ENCODE peak calls at places on chromosomes 5 and 9, in four cellular contexts. Y is heart left ventricle, P is A549, T is breast epithelium. O is an unnamed sample.

GRCh38 chr9:73911814-73912213 is 585.3 kb upstream of the RORB start:
- DNase-seq in Y (no peak), P (no peak), T (no peak), O (no peak)

GRCh38 chr5:66529182-66529581 is 67.0 kb upstream of the MAST4 start:
- DNase-seq in Y (no peak), P (no peak), T (no peak), O (no peak)

GRCh38 chr5:56148453-56148971 is 84.6 kb downstream of the ANKRD55 start:
- DNase-seq in Y (no peak), P (no peak), T (no peak), O (no peak)

GRCh38 chr5:115815693-115816225 is 700 bp downstream of the CDO1 start:
- DNase-seq in Y (no peak), P (no peak), T (no peak), O (peak; percentile 8)

GRCh38 chr9:132946624-132947295 is 2.3 kb upstream of the TSC1 start:
- DNase-seq in Y (no peak), P (peak; percentile 26), T (no peak), O (no peak)

GRCh38 chr9:89052470-89053097 is 61.3 kb downstream of the S1PR3 start:
- DNase-seq in Y (no peak), P (no peak), T (no peak), O (no peak)

GRCh38 chr9:14346826-14347407 is 33.0 kb upstream of the NFIB start:
- DNase-seq in Y (no peak), P (no peak), T (no peak), O (peak; percentile 37)

GRCh38 chr5:120531215-120531614 is 67.1 kb downstream of the PRR16 start:
- DNase-seq in Y (no peak), P (no peak), T (no peak), O (no peak)

GRCh38 chr5:37370550-37370863 is 399 bp downstream of the NUP155 start:
- DNase-seq in Y (no peak), P (no peak), T (no peak), O (no peak)

GRCh38 chr9:88258012-88258411 is 119.7 kb upstream of the SPATA31C2 start:
- DNase-seq in Y (no peak), P (no peak), T (peak; percentile 25), O (peak; percentile 31)

GRCh38 chr9:134373953-134374300 is 47.7 kb downstream of the RXRA start:
- DNase-seq in Y (no peak), P (no peak), T (no peak), O (no peak)

GRCh38 chr9:93301291-93301811 is 117.4 kb downstream of the WNK2 start:
- DNase-seq in Y (no peak), P (no peak), T (no peak), O (no peak)

GRCh38 chr9:89309608-89310485 is 1.1 kb upstream of the CKS2 start:
- DNase-seq in Y (no peak), P (no peak), T (no peak), O (no peak)

GRCh38 chr9:134734270-134734669 is 92.7 kb downstream of the COL5A1 start:
- DNase-seq in Y (no peak), P (peak; percentile 19), T (no peak), O (peak; percentile 69)

GRCh38 chr5:32443145-32443540 is 1.4 kb downstream of the ZFR start:
- DNase-seq in Y (no peak), P (no peak), T (no peak), O (no peak)

GRCh38 chr9:121024237-121024636 is 25.8 kb downstream of the C5 start:
- DNase-seq in Y (no peak), P (no peak), T (no peak), O (no peak)

GRCh38 chr5:7873216-7873615 is 4.3 kb downstream of the MTRR start:
- DNase-seq in Y (no peak), P (no peak), T (no peak), O (no peak)

GRCh38 chr5:10329808-10330481 is 22.2 kb upstream of the CMBL start:
- DNase-seq in Y (peak; percentile 72), P (no peak), T (no peak), O (no peak)

GRCh38 chr5:123732261-123732660 is 220.3 kb downstream of the CSNK1G3 start:
- DNase-seq in Y (no peak), P (no peak), T (no peak), O (no peak)

GRCh38 chr9:13205824-13206223 is 73.7 kb downstream of the MPDZ start:
- DNase-seq in Y (no peak), P (no peak), T (no peak), O (no peak)

GRCh38 chr9:136848393-136849037 is 694 bp upstream of the PHPT1 start:
- DNase-seq in Y (no peak), P (peak; percentile 56), T (no peak), O (no peak)

GRCh38 chr9:1960696-1961095 is 54.5 kb upstream of the SMARCA2 start:
- DNase-seq in Y (no peak), P (no peak), T (no peak), O (no peak)

GRCh38 chr5:157143127-157143959 is 678 bp upstream of the MED7 start:
- DNase-seq in Y (no peak), P (peak; percentile 40), T (peak; percentile 35), O (peak; percentile 34)

GRCh38 chr5:943201-943873 is 50.7 kb downstream of the TRIP13 start:
- DNase-seq in Y (no peak), P (no peak), T (no peak), O (no peak)

GRCh38 chr9:12464910-12465512 is 228.2 kb upstream of the TYRP1 start:
- DNase-seq in Y (no peak), P (peak; percentile 29), T (no peak), O (no peak)

GRCh38 chr5:75335952-75336624 is 932 bp upstream of the HMGCR start:
- DNase-seq in Y (no peak), P (peak; percentile 90), T (peak; percentile 24), O (no peak)

GRCh38 chr9:73595036-73595545 is 443.4 kb downstream of the ANXA1 start:
- DNase-seq in Y (no peak), P (no peak), T (no peak), O (no peak)

GRCh38 chr5:147530801-147531389 is 21.0 kb upstream of the DPYSL3 start:
- DNase-seq in Y (no peak), P (peak; percentile 43), T (no peak), O (no peak)

GRCh38 chr5:170361600-170361999 is 27.6 kb downstream of the KCNMB1 start:
- DNase-seq in Y (no peak), P (no peak), T (no peak), O (no peak)

GRCh38 chr5:127342364-127342763 is 51.8 kb downstream of the MEGF10 start:
- DNase-seq in Y (no peak), P (no peak), T (no peak), O (no peak)

GRCh38 chr9:135225619-135226228 is 138.3 kb downstream of the OLFM1 start:
- DNase-seq in Y (peak; percentile 17), P (no peak), T (no peak), O (no peak)

GRCh38 chr5:165858118-165858517 is 2352.7 kb downstream of the MAT2B start:
- DNase-seq in Y (no peak), P (no peak), T (no peak), O (no peak)

GRCh38 chr5:150400020-150400326 is 12.7 kb downstream of the CD74 start:
- DNase-seq in Y (no peak), P (no peak), T (no peak), O (no peak)

GRCh38 chr5:150400327-150401075 is 12.2 kb downstream of the CD74 start:
- DNase-seq in Y (no peak), P (no peak), T (no peak), O (no peak)

GRCh38 chr5:150398432-150399157 is 14.1 kb downstream of the CD74 start:
- DNase-seq in Y (no peak), P (peak; percentile 31), T (no peak), O (no peak)

GRCh38 chr5:150397749-150398431 is 14.8 kb downstream of the CD74 start:
- DNase-seq in Y (no peak), P (no peak), T (no peak), O (no peak)

DNA sequence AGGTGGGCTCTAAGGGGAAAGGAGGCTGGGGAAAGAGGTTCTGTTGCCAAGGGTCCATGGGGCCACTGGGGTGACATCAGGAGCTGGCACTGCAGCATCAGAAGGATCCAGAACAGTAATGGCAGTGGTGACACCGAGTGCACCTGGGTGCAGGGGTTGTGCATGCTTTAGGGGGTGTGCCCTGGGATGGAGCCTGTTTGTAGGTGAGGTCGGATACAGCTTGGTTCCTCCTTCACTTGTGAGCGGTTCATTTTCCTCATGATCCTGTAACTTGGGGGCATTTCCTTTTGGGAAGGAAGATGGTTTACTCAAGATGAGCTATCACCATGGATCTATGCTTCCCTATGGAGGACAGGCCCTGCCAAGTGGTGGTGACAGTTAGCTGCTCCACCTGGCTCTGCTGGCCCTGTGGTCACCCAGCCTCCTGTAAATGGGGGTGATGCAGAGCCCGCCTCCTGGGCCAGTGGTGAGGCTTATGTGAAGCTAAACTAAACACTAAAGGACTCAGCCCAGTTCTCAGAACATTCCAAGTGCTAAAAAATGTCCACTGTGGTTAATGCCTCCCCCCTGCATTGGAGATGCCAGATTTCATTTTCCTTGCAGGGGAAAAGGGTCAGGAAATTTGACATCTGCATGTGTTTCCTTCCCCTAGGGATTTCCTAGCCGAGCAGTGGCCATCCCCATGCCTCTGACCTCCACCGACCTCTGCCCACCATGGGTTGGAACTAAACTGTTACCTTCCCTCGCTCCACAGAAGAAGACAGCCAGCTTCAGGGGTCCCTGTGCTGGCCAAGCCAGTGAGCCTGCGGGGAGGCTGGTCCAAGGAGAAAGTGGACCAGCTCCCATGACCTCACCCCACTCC is 13.3 kb downstream of the CD74 start:
- DNase-seq in Y (no peak), P (no peak), T (no peak), O (no peak)
- TF ChIP-seq POLR2A in Y (no peak), P (no peak), T (no peak), O (no peak)

DNA sequence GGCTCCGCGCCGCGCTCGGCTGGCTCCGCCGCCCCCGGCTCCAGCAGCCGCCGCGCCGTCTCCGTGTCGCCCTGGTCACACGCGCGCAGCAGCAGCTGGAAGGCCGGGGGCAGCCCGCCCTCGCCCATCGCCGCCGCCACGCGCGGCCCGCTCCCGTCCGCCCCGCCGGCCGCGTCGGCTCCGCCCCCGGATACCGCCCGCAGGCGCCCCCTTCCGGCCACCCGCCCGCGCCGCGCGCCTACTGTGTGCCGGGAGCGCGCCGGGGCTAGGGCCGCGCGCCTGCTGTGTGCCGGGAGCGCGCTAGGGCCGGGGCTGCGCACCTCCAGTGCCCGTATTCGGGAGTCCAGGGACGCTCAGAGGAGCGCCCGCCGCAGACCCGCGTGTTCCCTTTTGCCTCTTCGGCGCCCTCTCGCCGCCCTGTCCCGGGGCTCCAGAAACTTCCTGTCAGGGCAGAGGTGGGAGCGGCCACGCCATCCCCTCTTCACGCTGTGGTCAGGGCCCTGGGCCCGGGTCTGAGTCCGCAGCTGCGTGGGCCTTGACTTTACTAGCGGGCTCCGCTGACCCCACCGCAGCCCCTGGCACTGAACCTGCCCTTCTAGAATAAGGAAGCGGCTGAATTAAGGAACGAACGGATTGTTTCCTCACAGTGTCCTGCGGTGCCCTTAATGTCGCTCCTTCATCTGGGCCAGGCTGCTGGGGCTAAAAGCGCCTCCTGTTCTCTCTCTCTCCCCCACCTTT is at the start of gene ANKS6:
- DNase-seq in Y (peak; percentile 92), P (peak; percentile 71), T (peak; percentile 25), O (peak; percentile 90)
- H3K4me3 ChIP-seq in Y (peak within 1 kb of the TSS; percentile 69), P (peak within 1 kb of the TSS; percentile 68), T (peak within 1 kb of the TSS; percentile 60), O (peak within 1 kb of the TSS; percentile 51)

GRCh38 chr5:132662004-132662401 is 4.0 kb downstream of the IL13 start:
- DNase-seq in Y (no peak), P (no peak), T (no peak), O (no peak)
- TF ChIP-seq POLR2A in Y (no peak), P (no peak), T (no peak), O (no peak)

DNA sequence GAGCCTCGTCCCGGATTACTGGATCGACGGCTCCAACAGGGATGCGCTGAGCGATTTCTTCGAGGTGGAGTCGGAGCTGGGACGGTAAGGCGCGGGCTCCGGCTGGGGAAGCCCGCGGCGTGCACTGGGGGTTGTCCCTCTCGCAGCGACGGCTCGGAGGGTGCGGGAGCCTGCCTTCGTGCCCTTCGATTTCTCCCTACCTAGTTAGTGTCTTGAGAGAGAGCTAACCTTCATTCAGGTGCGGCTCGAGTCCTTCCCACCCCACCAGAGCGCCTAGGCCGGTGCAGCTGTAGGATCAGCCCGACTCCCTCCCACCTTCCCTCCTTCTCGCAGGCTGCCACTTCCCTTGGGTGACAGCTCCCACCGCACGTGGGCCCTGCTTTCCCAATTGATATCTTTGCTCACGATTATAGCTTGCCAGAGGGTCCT is 391 bp downstream of the CAMK4 start:
- DNase-seq in Y (peak; percentile 45), P (no peak), T (no peak), O (peak; percentile 13)
- H3K4me3 ChIP-seq in Y (peak overlapping the region; percentile 43), P (peak overlapping the region; percentile 56), T (peak overlapping the region; percentile 60), O (peak overlapping the region; percentile 53)